ENCODE peak calls at places on chromosomes 6 and 20, in nine cellular contexts. R, Y, K, Z, J, P, D, U and M are unnamed samples.

GRCh38 chr6:9516207-9516606 is 898.7 kb downstream of the TFAP2A start:
- DNase-seq in D (peak), R (no peak), J (no peak), Z (no peak), P (no peak), K (no peak), U (peak), Y (peak), M (no peak)

GRCh38 chr20:57664924-57665588 is 44.8 kb downstream of the PMEPA1 start:
- DNase-seq in J (no peak), Y (no peak), Z (no peak), R (no peak), K (no peak), U (no peak), P (no peak), D (no peak), M (no peak)

GRCh38 chr20:2130668-2131067 is 29.0 kb downstream of the STK35 start:
- DNase-seq in P (no peak), D (no peak), K (no peak), Z (no peak), R (no peak), J (no peak), U (no peak), Y (peak), M (no peak)

GRCh38 chr20:63830821-63831593 is at the start of gene ZBTB46:
- DNase-seq in Z (peak), P (peak), U (no peak), K (no peak), Y (peak), R (peak), D (no peak), J (no peak), M (no peak)

GRCh38 chr6:33430991-33431879 is 11.4 kb downstream of the SYNGAP1 start:
- DNase-seq in Z (peak), J (no peak), P (peak), K (no peak), U (no peak), Y (peak), D (peak), R (no peak), M (no peak)

GRCh38 chr20:47735412-47736400 is 49.6 kb downstream of the SULF2 start:
- DNase-seq in U (no peak), R (no peak), Y (no peak), P (no peak), K (peak), Z (peak), D (no peak), J (no peak), M (no peak)

GRCh38 chr6:46056906-46057529 is 41.4 kb upstream of the CLIC5 start:
- DNase-seq in R (no peak), U (no peak), J (no peak), P (no peak), K (no peak), Y (no peak), D (peak), Z (no peak), M (no peak)

GRCh38 chr20:63617092-63617875 is 9.6 kb downstream of the GMEB2 start:
- DNase-seq in D (no peak), U (no peak), Y (no peak), P (no peak), K (no peak), J (no peak), Z (no peak), R (no peak), M (no peak)

GRCh38 chr20:25500880-25501351 is 84.4 kb downstream of the NINL start:
- DNase-seq in D (no peak), R (no peak), Y (no peak), Z (no peak), U (no peak), J (no peak), K (no peak), P (no peak), M (no peak)

GRCh38 chr20:64045346-64046011 is 4.0 kb downstream of the SOX18 start:
- DNase-seq in R (no peak), P (no peak), J (no peak), Y (no peak), D (no peak), K (no peak), U (no peak), Z (no peak), M (no peak)

GRCh38 chr6:149158076-149158475 is 159.4 kb upstream of the TAB2 start:
- DNase-seq in Z (no peak), P (no peak), Y (no peak), J (no peak), U (no peak), D (no peak), K (no peak), R (no peak), M (no peak)

GRCh38 chr6:43667245-43668150 is 20.1 kb downstream of the MRPS18A start:
- DNase-seq in Y (peak), J (no peak), K (peak), D (peak), U (no peak), R (peak), Z (peak), P (peak), M (peak)

GRCh38 chr6:97456070-97456469 is 173.1 kb upstream of the MMS22L start:
- DNase-seq in Z (no peak), D (no peak), R (no peak), K (no peak), Y (peak), P (no peak), U (no peak), J (no peak), M (no peak)

GRCh38 chr20:50405915-50406609 is 104.1 kb upstream of the PTPN1 start:
- DNase-seq in D (no peak), Z (no peak), R (no peak), J (no peak), U (no peak), K (no peak), P (no peak), Y (no peak), M (no peak)

GRCh38 chr6:37674161-37674560 is 23.5 kb downstream of the MDGA1 start:
- DNase-seq in R (no peak), Y (no peak), K (no peak), J (no peak), P (no peak), Z (no peak), D (no peak), U (no peak), M (no peak)

GRCh38 chr6:168121308-168121665 is 42.3 kb upstream of the FRMD1 start:
- DNase-seq in U (no peak), Z (no peak), J (no peak), P (no peak), Y (no peak), R (no peak), D (no peak), K (no peak), M (no peak)

GRCh38 chr6:109743739-109744138 is 52.6 kb downstream of the FIG4 start:
- DNase-seq in P (no peak), J (no peak), Y (no peak), D (peak), R (no peak), K (no peak), U (peak), Z (no peak), M (no peak)

GRCh38 chr20:57627972-57628650 is 7.9 kb upstream of the ZBP1 start:
- DNase-seq in Z (no peak), D (peak), P (peak), Y (no peak), J (no peak), R (no peak), K (peak), U (no peak), M (no peak)

GRCh38 chr6:97925504-97925903 is 642.5 kb upstream of the MMS22L start:
- DNase-seq in Y (no peak), P (no peak), K (no peak), J (no peak), D (no peak), R (no peak), Z (no peak), U (no peak), M (no peak)

GRCh38 chr6:70527071-70527737 is 39.5 kb upstream of the SDHAF4 start:
- DNase-seq in D (no peak), K (no peak), J (no peak), Z (no peak), R (no peak), P (no peak), Y (no peak), U (no peak), M (no peak)

GRCh38 chr6:155185544-155185943 is 78.3 kb upstream of the CLDN20 start:
- DNase-seq in Z (no peak), J (no peak), R (peak), K (no peak), U (no peak), D (peak), P (no peak), Y (peak), M (peak)

GRCh38 chr20:38759135-38759534 is 10.9 kb downstream of the ACTR5 start:
- DNase-seq in U (no peak), K (no peak), Z (no peak), P (no peak), J (no peak), D (no peak), R (no peak), Y (no peak), M (no peak)

GRCh38 chr6:132813173-132813856 is 1.1 kb upstream of the RPS12 start:
- DNase-seq in Z (peak), Y (peak), U (no peak), K (no peak), D (peak), R (peak), P (peak), J (no peak), M (no peak)

GRCh38 chr6:92479821-92480220 is 939.5 kb downstream of the EPHA7 start:
- DNase-seq in Y (no peak), P (no peak), K (no peak), J (no peak), D (no peak), R (no peak), Z (no peak), U (no peak), M (no peak)

GRCh38 chr6:16669227-16669626 is 92.0 kb downstream of the ATXN1 start:
- DNase-seq in K (no peak), P (no peak), U (no peak), D (peak), J (no peak), R (no peak), Y (no peak), Z (no peak), M (no peak)

GRCh38 chr20:42093542-42094440 is 475.6 kb upstream of the CHD6 start:
- DNase-seq in Z (no peak), K (no peak), P (no peak), D (no peak), J (no peak), R (no peak), Y (no peak), U (no peak), M (no peak)

GRCh38 chr6:163750436-163751031 is 336.0 kb downstream of the QKI start:
- DNase-seq in P (no peak), Z (no peak), R (no peak), Y (no peak), K (no peak), U (no peak), J (no peak), D (no peak), M (no peak)

GRCh38 chr20:45067558-45067957 is 33.4 kb downstream of the KCNS1 start:
- DNase-seq in U (no peak), P (no peak), Z (no peak), D (no peak), K (no peak), Y (no peak), J (peak), R (no peak), M (no peak)

GRCh38 chr20:25073544-25073943 is 8.4 kb downstream of the VSX1 start:
- DNase-seq in K (no peak), U (no peak), Z (no peak), P (no peak), Y (no peak), R (peak), J (no peak), D (no peak), M (no peak)

GRCh38 chr6:129276986-129277385 is 394.0 kb downstream of the LAMA2 start:
- DNase-seq in D (no peak), P (no peak), Z (no peak), U (no peak), Y (no peak), K (no peak), R (no peak), J (no peak), M (no peak)

GRCh38 chr6:42407379-42407778 is 44.3 kb downstream of the TRERF1 start:
- DNase-seq in R (no peak), Y (no peak), P (no peak), Z (no peak), J (no peak), D (peak), K (peak), U (peak), M (no peak)

GRCh38 chr6:7914991-7915789 is 4.6 kb upstream of the TXNDC5 start:
- DNase-seq in Z (peak), J (no peak), P (peak), R (no peak), D (peak), Y (no peak), U (no peak), K (peak), M (no peak)

GRCh38 chr20:8299921-8300320 is 167.9 kb downstream of the PLCB1 start:
- DNase-seq in Z (no peak), J (no peak), P (no peak), D (peak), Y (no peak), K (no peak), U (no peak), R (no peak), M (no peak)

GRCh38 chr6:6798430-6798829 is 209.9 kb downstream of the LY86 start:
- DNase-seq in J (no peak), D (no peak), U (no peak), P (no peak), Y (no peak), Z (no peak), R (no peak), K (no peak), M (no peak)

GRCh38 chr20:35523298-35523888 is 6.1 kb downstream of the C20orf173 start:
- DNase-seq in Y (peak), K (no peak), D (no peak), U (no peak), P (peak), R (no peak), Z (no peak), J (no peak), M (no peak)

GRCh38 chr6:51167468-51167867 is 348.8 kb downstream of the TFAP2B start:
- DNase-seq in Z (no peak), P (no peak), Y (peak), J (no peak), R (no peak), U (no peak), K (no peak), D (no peak), M (no peak)

GRCh38 chr6:51161752-51162151 is 343.1 kb downstream of the TFAP2B start:
- DNase-seq in P (no peak), Y (no peak), U (no peak), D (no peak), R (no peak), J (no peak), Z (no peak), K (no peak), M (no peak)

GRCh38 chr6:51163843-51164529 is 345.3 kb downstream of the TFAP2B start:
- DNase-seq in J (no peak), D (no peak), Z (no peak), K (no peak), P (no peak), U (no peak), R (no peak), Y (no peak), M (no peak)

GRCh38 chr6:51166914-51167313 is 348.2 kb downstream of the TFAP2B start:
- DNase-seq in J (no peak), D (no peak), P (no peak), K (no peak), U (no peak), R (no peak), Z (no peak), Y (no peak), M (no peak)
- H3K27ac ChIP-seq in J (no peak), D (no peak), P (no peak), K (no peak), U (no peak), R (no peak), Z (no peak), Y (no peak), M (no peak)

GRCh38 chr6:140567469-140567868 is 1193.0 kb upstream of the CITED2 start:
- DNase-seq in R (no peak), D (no peak), U (no peak), Y (peak), Z (no peak), P (no peak), J (no peak), K (no peak), M (no peak)

GRCh38 chr6:140561701-140562100 is 1187.3 kb upstream of the CITED2 start:
- DNase-seq in P (no peak), Y (no peak), R (no peak), U (no peak), D (no peak), Z (no peak), J (no peak), K (no peak), M (no peak)

GRCh38 chr6:140572129-140572528 is 1197.7 kb upstream of the CITED2 start:
- DNase-seq in U (peak), D (peak), J (peak), Z (no peak), K (no peak), P (no peak), Y (no peak), R (no peak), M (peak)

GRCh38 chr6:140571139-140571538 is 1196.7 kb upstream of the CITED2 start:
- DNase-seq in R (no peak), D (no peak), J (no peak), U (no peak), Y (no peak), P (no peak), K (no peak), Z (no peak), M (no peak)

DNA sequence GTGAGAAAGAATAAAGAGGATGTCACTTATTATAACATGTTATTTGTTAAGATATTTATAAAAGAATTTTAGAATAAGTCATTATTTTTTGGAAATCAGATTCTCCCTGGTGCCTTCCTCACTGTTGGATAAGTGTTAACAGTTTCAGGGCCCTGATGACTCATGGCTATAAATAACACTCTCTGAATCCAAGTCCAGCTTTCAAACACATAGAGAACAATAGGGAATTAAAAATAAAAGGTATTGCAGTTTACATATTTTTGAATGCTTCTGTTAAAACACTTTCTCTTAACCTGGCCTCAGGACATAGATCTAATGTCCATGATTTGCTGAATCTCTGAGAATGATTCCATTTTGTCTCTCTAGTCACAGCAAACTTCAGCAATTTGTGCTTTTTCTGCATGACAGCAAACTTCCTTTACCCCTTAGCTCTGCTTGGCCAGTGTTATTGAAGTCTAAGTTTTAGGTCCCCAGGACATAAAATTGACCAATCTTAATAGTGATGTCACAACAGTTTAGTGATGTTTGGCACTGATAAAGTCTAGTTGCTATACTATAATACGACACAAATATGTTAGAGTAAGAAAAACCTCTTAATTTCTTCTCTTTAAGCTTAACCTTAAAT is 1192.4 kb upstream of the CITED2 start:
- DNase-seq in Y (no peak), Z (no peak), U (no peak), R (no peak), K (no peak), P (no peak), D (peak), J (no peak), M (no peak)
- H3K27ac ChIP-seq in Y (no peak), Z (peak), U (no peak), R (no peak), K (no peak), P (no peak), D (peak), J (no peak), M (no peak)

GRCh38 chr6:41051873-41052272 is 1.1 kb upstream of the APOBEC2 start:
- DNase-seq in Z (no peak), J (no peak), R (no peak), U (no peak), Y (no peak), D (no peak), P (peak), K (no peak), M (no peak)

GRCh38 chr6:41049955-41050354 is 3.0 kb upstream of the APOBEC2 start:
- DNase-seq in Y (no peak), D (no peak), Z (no peak), R (no peak), U (no peak), P (no peak), J (no peak), K (no peak), M (no peak)

GRCh38 chr6:41055149-41055548 is 2.1 kb downstream of the APOBEC2 start:
- DNase-seq in J (no peak), U (no peak), D (no peak), Y (no peak), P (peak), K (no peak), Z (no peak), R (no peak), M (no peak)

GRCh38 chr6:41049548-41049947 is 3.5 kb upstream of the APOBEC2 start:
- DNase-seq in R (no peak), U (no peak), J (no peak), K (no peak), D (no peak), Y (peak), P (no peak), Z (no peak), M (no peak)

DNA sequence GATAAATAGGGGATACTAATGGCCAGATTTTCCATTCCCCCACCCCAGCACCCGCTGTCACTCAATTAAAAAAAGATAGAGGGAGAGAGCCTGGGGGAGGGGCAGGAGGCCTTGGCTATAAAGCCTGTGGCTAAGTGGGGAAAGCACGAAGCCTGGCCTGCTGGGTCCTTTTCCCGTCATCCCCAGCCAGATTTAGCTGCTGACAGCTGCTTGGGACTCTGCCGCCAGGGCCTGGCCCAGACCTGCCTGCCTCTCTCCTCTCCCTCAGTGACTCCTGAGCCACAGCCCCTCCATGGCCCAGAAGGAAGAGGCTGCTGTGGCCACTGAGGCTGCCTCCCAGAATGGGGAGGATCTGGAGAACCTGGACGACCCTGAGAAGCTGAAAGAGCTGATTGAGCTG is at the start of gene APOBEC2:
- DNase-seq in K (no peak), U (no peak), P (no peak), J (no peak), Y (peak), R (no peak), Z (peak), D (no peak), M (no peak)
- H3K27ac ChIP-seq in K (peak), U (no peak), P (peak), J (no peak), Y (no peak), R (no peak), Z (peak), D (no peak), M (no peak)

GRCh38 chr6:160141001-160141726 is 19.5 kb downstream of the SLC22A1 start:
- DNase-seq in Z (no peak), K (no peak), Y (no peak), J (no peak), P (no peak), R (no peak), U (peak), D (peak), M (no peak)
- H3K27ac ChIP-seq in Z (no peak), K (no peak), Y (no peak), J (no peak), P (no peak), R (no peak), U (peak), D (peak), M (no peak)

GRCh38 chr6:20534906-20535305 is 649 bp downstream of the CDKAL1 start:
- DNase-seq in D (no peak), Z (no peak), U (no peak), Y (no peak), J (no peak), K (no peak), R (no peak), P (peak), M (no peak)
- H3K27ac ChIP-seq in D (peak), Z (peak), U (no peak), Y (no peak), J (peak), K (peak), R (no peak), P (peak), M (peak)